ENCODE peak calls at places on chromosomes 1 and 21, in five cellular contexts. D, T, X, W and L are unnamed samples.

GRCh38 chr1:67463298-67463960 is 33.2 kb upstream of the SERBP1 start:
- DNase-seq in W (no peak), T (no peak), D (no peak), X (no peak), L (no peak)

GRCh38 chr21:45295576-45296365 is 8.1 kb upstream of the POFUT2 start:
- DNase-seq in W (no peak), X (no peak), T (peak), D (no peak), L (peak)

GRCh38 chr1:20353836-20354235 is 63.2 kb downstream of the VWA5B1 start:
- DNase-seq in T (no peak), D (no peak), X (no peak), W (no peak), L (no peak)

GRCh38 chr1:116485071-116485735 is 85.6 kb downstream of the CD58 start:
- DNase-seq in T (peak), X (peak), D (peak), W (peak), L (peak)

GRCh38 chr21:33374874-33375644 is 28.2 kb upstream of the IFNGR2 start:
- DNase-seq in T (no peak), X (no peak), W (no peak), D (no peak), L (no peak)

GRCh38 chr1:241857131-241857530 is 9.1 kb downstream of the EXO1 start:
- DNase-seq in T (no peak), W (no peak), D (no peak), X (no peak), L (no peak)

GRCh38 chr21:26280715-26281310 is 110.2 kb upstream of the APP start:
- DNase-seq in D (no peak), W (no peak), T (no peak), X (no peak), L (no peak)

GRCh38 chr1:8040586-8040985 is 14.5 kb upstream of the ERRFI1 start:
- DNase-seq in D (no peak), W (peak), T (no peak), X (no peak), L (no peak)

GRCh38 chr1:155598842-155599331 is 11.1 kb upstream of the MSTO1 start:
- DNase-seq in T (no peak), W (no peak), D (no peak), X (no peak), L (no peak)

GRCh38 chr1:192914696-192915095 is 105.9 kb downstream of the RGS2 start:
- DNase-seq in D (no peak), X (no peak), T (no peak), W (no peak), L (no peak)

GRCh38 chr1:9317591-9318331 is 25.1 kb downstream of the SPSB1 start:
- DNase-seq in T (no peak), D (no peak), X (no peak), W (no peak), L (no peak)

GRCh38 chr1:20686878-20687725 is 25.9 kb upstream of the DDOST start:
- DNase-seq in X (no peak), W (no peak), D (no peak), T (no peak), L (no peak)

GRCh38 chr1:119611701-119612113 is 36.4 kb downstream of the ZNF697 start:
- DNase-seq in D (peak), X (peak), T (no peak), W (peak), L (peak)

GRCh38 chr1:111989531-111990025 is at the start of gene KCND3:
- DNase-seq in T (no peak), D (peak), W (no peak), X (no peak), L (no peak)